ENCODE peak calls at places on chromosomes 5 and 9, in eight cellular contexts. One of them, this sample, is unnamed.

GRCh38 chr5:59099270-59099994 is 516.6 kb downstream of the RAB3C start:
- DNase-seq in bronchial epithelial cell: peak
- DNase-seq in sigmoid colon: no peak
- DNase-seq in brain microvascular endothelial cell: peak
- DNase-seq in psoas muscle: no peak
- DNase-seq in WERI-Rb-1: no peak
- DNase-seq in DND-41: no peak
- DNase-seq in GM12865: peak
- DNase-seq in this sample: no peak

GRCh38 chr5:476102-476813 is 33.3 kb downstream of the EXOC3 start:
- DNase-seq in bronchial epithelial cell: peak
- DNase-seq in sigmoid colon: peak
- DNase-seq in brain microvascular endothelial cell: no peak
- DNase-seq in psoas muscle: peak
- DNase-seq in WERI-Rb-1: no peak
- DNase-seq in DND-41: no peak
- DNase-seq in GM12865: no peak
- DNase-seq in this sample: no peak

GRCh38 chr5:166957763-166958162 is 1333.7 kb upstream of the WWC1 start:
- DNase-seq in bronchial epithelial cell: no peak
- DNase-seq in sigmoid colon: no peak
- DNase-seq in brain microvascular endothelial cell: no peak
- DNase-seq in psoas muscle: no peak
- DNase-seq in WERI-Rb-1: no peak
- DNase-seq in DND-41: no peak
- DNase-seq in GM12865: no peak
- DNase-seq in this sample: no peak

GRCh38 chr5:180670586-180671359 is 21.4 kb upstream of the FLT4 start:
- DNase-seq in bronchial epithelial cell: peak
- DNase-seq in sigmoid colon: no peak
- DNase-seq in brain microvascular endothelial cell: peak
- DNase-seq in psoas muscle: no peak
- DNase-seq in WERI-Rb-1: peak
- DNase-seq in DND-41: peak
- DNase-seq in GM12865: peak
- DNase-seq in this sample: peak

GRCh38 chr9:123678038-123678877 is 251.7 kb downstream of the DENND1A start:
- DNase-seq in bronchial epithelial cell: peak
- DNase-seq in sigmoid colon: no peak
- DNase-seq in brain microvascular endothelial cell: no peak
- DNase-seq in psoas muscle: no peak
- DNase-seq in WERI-Rb-1: peak
- DNase-seq in DND-41: no peak
- DNase-seq in GM12865: no peak
- DNase-seq in this sample: no peak

GRCh38 chr5:137365126-137365865 is 133.8 kb downstream of the SPOCK1 start:
- DNase-seq in bronchial epithelial cell: no peak
- DNase-seq in sigmoid colon: no peak
- DNase-seq in brain microvascular endothelial cell: no peak
- DNase-seq in psoas muscle: no peak
- DNase-seq in WERI-Rb-1: no peak
- DNase-seq in DND-41: no peak
- DNase-seq in GM12865: no peak
- DNase-seq in this sample: no peak

GRCh38 chr5:66010476-66010875 is 84.1 kb downstream of the ERBIN start:
- DNase-seq in bronchial epithelial cell: peak
- DNase-seq in sigmoid colon: no peak
- DNase-seq in brain microvascular endothelial cell: no peak
- DNase-seq in psoas muscle: no peak
- DNase-seq in WERI-Rb-1: no peak
- DNase-seq in DND-41: no peak
- DNase-seq in GM12865: peak
- DNase-seq in this sample: no peak

GRCh38 chr5:39970117-39970798 is 545.5 kb upstream of the DAB2 start:
- DNase-seq in bronchial epithelial cell: no peak
- DNase-seq in sigmoid colon: no peak
- DNase-seq in brain microvascular endothelial cell: no peak
- DNase-seq in psoas muscle: no peak
- DNase-seq in WERI-Rb-1: no peak
- DNase-seq in DND-41: no peak
- DNase-seq in GM12865: no peak
- DNase-seq in this sample: no peak

GRCh38 chr9:6024035-6024554 is 8.7 kb upstream of the RANBP6 start:
- DNase-seq in bronchial epithelial cell: peak
- DNase-seq in sigmoid colon: no peak
- DNase-seq in brain microvascular endothelial cell: no peak
- DNase-seq in psoas muscle: no peak
- DNase-seq in WERI-Rb-1: peak
- DNase-seq in DND-41: peak
- DNase-seq in GM12865: peak
- DNase-seq in this sample: no peak

GRCh38 chr9:73889023-73889422 is 608.1 kb upstream of the RORB start:
- DNase-seq in bronchial epithelial cell: no peak
- DNase-seq in sigmoid colon: no peak
- DNase-seq in brain microvascular endothelial cell: no peak
- DNase-seq in psoas muscle: no peak
- DNase-seq in WERI-Rb-1: no peak
- DNase-seq in DND-41: no peak
- DNase-seq in GM12865: no peak
- DNase-seq in this sample: no peak

GRCh38 chr5:39399135-39400036 is 25.4 kb downstream of the DAB2 start:
- DNase-seq in bronchial epithelial cell: peak
- DNase-seq in sigmoid colon: peak
- DNase-seq in brain microvascular endothelial cell: peak
- DNase-seq in psoas muscle: no peak
- DNase-seq in WERI-Rb-1: no peak
- DNase-seq in DND-41: no peak
- DNase-seq in GM12865: no peak
- DNase-seq in this sample: no peak

GRCh38 chr9:95462419-95463121 is 54.2 kb downstream of the PTCH1 start:
- DNase-seq in bronchial epithelial cell: peak
- DNase-seq in sigmoid colon: peak
- DNase-seq in brain microvascular endothelial cell: peak
- DNase-seq in psoas muscle: peak
- DNase-seq in WERI-Rb-1: peak
- DNase-seq in DND-41: peak
- DNase-seq in GM12865: peak
- DNase-seq in this sample: peak

GRCh38 chr5:160188151-160188967 is 40.9 kb upstream of the FABP6 start:
- DNase-seq in bronchial epithelial cell: peak
- DNase-seq in sigmoid colon: peak
- DNase-seq in brain microvascular endothelial cell: peak
- DNase-seq in psoas muscle: peak
- DNase-seq in WERI-Rb-1: peak
- DNase-seq in DND-41: no peak
- DNase-seq in GM12865: no peak
- DNase-seq in this sample: no peak

GRCh38 chr5:53643445-53643844 is 83.0 kb downstream of the NDUFS4 start:
- DNase-seq in bronchial epithelial cell: peak
- DNase-seq in sigmoid colon: no peak
- DNase-seq in brain microvascular endothelial cell: no peak
- DNase-seq in psoas muscle: no peak
- DNase-seq in WERI-Rb-1: no peak
- DNase-seq in DND-41: no peak
- DNase-seq in GM12865: no peak
- DNase-seq in this sample: no peak

GRCh38 chr5:172505840-172506638 is 51.7 kb upstream of the SH3PXD2B start:
- DNase-seq in bronchial epithelial cell: no peak
- DNase-seq in sigmoid colon: peak
- DNase-seq in brain microvascular endothelial cell: no peak
- DNase-seq in psoas muscle: no peak
- DNase-seq in WERI-Rb-1: peak
- DNase-seq in DND-41: no peak
- DNase-seq in GM12865: no peak
- DNase-seq in this sample: no peak

GRCh38 chr9:136209232-136209631 is 4.3 kb upstream of the LHX3 start:
- DNase-seq in bronchial epithelial cell: no peak
- DNase-seq in sigmoid colon: no peak
- DNase-seq in brain microvascular endothelial cell: no peak
- DNase-seq in psoas muscle: no peak
- DNase-seq in WERI-Rb-1: no peak
- DNase-seq in DND-41: no peak
- DNase-seq in GM12865: no peak
- DNase-seq in this sample: no peak

GRCh38 chr9:134126373-134126772 is 9.5 kb upstream of the WDR5 start:
- DNase-seq in bronchial epithelial cell: no peak
- DNase-seq in sigmoid colon: no peak
- DNase-seq in brain microvascular endothelial cell: no peak
- DNase-seq in psoas muscle: no peak
- DNase-seq in WERI-Rb-1: no peak
- DNase-seq in DND-41: no peak
- DNase-seq in GM12865: no peak
- DNase-seq in this sample: no peak

GRCh38 chr9:114385412-114386181 is 2.2 kb downstream of the AKNA start:
- DNase-seq in bronchial epithelial cell: peak
- DNase-seq in sigmoid colon: peak
- DNase-seq in brain microvascular endothelial cell: peak
- DNase-seq in psoas muscle: peak
- DNase-seq in WERI-Rb-1: no peak
- DNase-seq in DND-41: peak
- DNase-seq in GM12865: peak
- DNase-seq in this sample: peak
- H3K4me3 ChIP-seq in bronchial epithelial cell: no peak
- H3K4me3 ChIP-seq in sigmoid colon: peak
- H3K4me3 ChIP-seq in brain microvascular endothelial cell: peak
- H3K4me3 ChIP-seq in psoas muscle: peak
- H3K4me3 ChIP-seq in WERI-Rb-1: no peak
- H3K4me3 ChIP-seq in DND-41: peak
- H3K4me3 ChIP-seq in GM12865: peak
- H3K4me3 ChIP-seq in this sample: peak

GRCh38 chr5:82363524-82363923 is 85.4 kb upstream of the RPS23 start:
- DNase-seq in bronchial epithelial cell: no peak
- DNase-seq in sigmoid colon: no peak
- DNase-seq in brain microvascular endothelial cell: no peak
- DNase-seq in psoas muscle: no peak
- DNase-seq in WERI-Rb-1: no peak
- DNase-seq in DND-41: no peak
- DNase-seq in GM12865: no peak
- DNase-seq in this sample: no peak
- TF ChIP-seq CTCF in bronchial epithelial cell: no peak
- TF ChIP-seq CTCF in sigmoid colon: no peak
- TF ChIP-seq CTCF in brain microvascular endothelial cell: no peak
- TF ChIP-seq CTCF in psoas muscle: no peak
- TF ChIP-seq CTCF in WERI-Rb-1: no peak
- TF ChIP-seq CTCF in DND-41: no peak
- TF ChIP-seq CTCF in GM12865: no peak
- TF ChIP-seq CTCF in this sample: no peak

GRCh38 chr5:43150748-43151147 is 30.0 kb downstream of the ZNF131 start:
- DNase-seq in bronchial epithelial cell: no peak
- DNase-seq in sigmoid colon: no peak
- DNase-seq in brain microvascular endothelial cell: no peak
- DNase-seq in psoas muscle: no peak
- DNase-seq in WERI-Rb-1: peak
- DNase-seq in DND-41: no peak
- DNase-seq in GM12865: no peak
- DNase-seq in this sample: no peak
- H3K4me3 ChIP-seq in bronchial epithelial cell: no peak
- H3K4me3 ChIP-seq in sigmoid colon: no peak
- H3K4me3 ChIP-seq in brain microvascular endothelial cell: no peak
- H3K4me3 ChIP-seq in psoas muscle: no peak
- H3K4me3 ChIP-seq in WERI-Rb-1: no peak
- H3K4me3 ChIP-seq in DND-41: no peak
- H3K4me3 ChIP-seq in GM12865: no peak
- H3K4me3 ChIP-seq in this sample: no peak

DNA sequence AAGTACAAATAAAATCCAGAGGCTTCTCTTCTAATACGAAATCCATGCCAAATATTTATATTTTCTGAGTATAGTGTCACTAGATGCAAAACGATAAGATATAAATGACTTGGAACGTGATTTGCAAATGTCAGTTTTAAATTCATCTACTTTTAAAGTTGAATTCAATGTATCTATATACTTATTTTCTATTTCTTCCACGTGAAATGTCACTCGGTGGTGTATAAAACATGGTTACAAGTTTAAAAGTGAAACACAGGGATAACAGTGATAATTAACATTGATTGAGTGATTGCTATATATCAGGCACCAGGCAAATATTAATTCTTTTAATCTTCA is 54.8 kb downstream of the HINT1 start:
- DNase-seq in bronchial epithelial cell: no peak
- DNase-seq in sigmoid colon: no peak
- DNase-seq in brain microvascular endothelial cell: no peak
- DNase-seq in psoas muscle: no peak
- DNase-seq in WERI-Rb-1: no peak
- DNase-seq in DND-41: no peak
- DNase-seq in GM12865: no peak
- DNase-seq in this sample: no peak
- TF ChIP-seq CTCF in bronchial epithelial cell: no peak
- TF ChIP-seq CTCF in sigmoid colon: no peak
- TF ChIP-seq CTCF in brain microvascular endothelial cell: no peak
- TF ChIP-seq CTCF in psoas muscle: no peak
- TF ChIP-seq CTCF in WERI-Rb-1: no peak
- TF ChIP-seq CTCF in DND-41: no peak
- TF ChIP-seq CTCF in GM12865: no peak
- TF ChIP-seq CTCF in this sample: no peak

GRCh38 chr5:43000198-43000840 is 39.8 kb downstream of the ANXA2R start:
- DNase-seq in bronchial epithelial cell: no peak
- DNase-seq in sigmoid colon: no peak
- DNase-seq in brain microvascular endothelial cell: no peak
- DNase-seq in psoas muscle: no peak
- DNase-seq in WERI-Rb-1: no peak
- DNase-seq in DND-41: no peak
- DNase-seq in GM12865: no peak
- DNase-seq in this sample: no peak
- H3K4me3 ChIP-seq in bronchial epithelial cell: peak
- H3K4me3 ChIP-seq in sigmoid colon: no peak
- H3K4me3 ChIP-seq in brain microvascular endothelial cell: peak
- H3K4me3 ChIP-seq in psoas muscle: peak
- H3K4me3 ChIP-seq in WERI-Rb-1: no peak
- H3K4me3 ChIP-seq in DND-41: no peak
- H3K4me3 ChIP-seq in GM12865: no peak
- H3K4me3 ChIP-seq in this sample: no peak

GRCh38 chr9:38030658-38031057 is 38.4 kb downstream of the SHB start:
- DNase-seq in bronchial epithelial cell: no peak
- DNase-seq in sigmoid colon: no peak
- DNase-seq in brain microvascular endothelial cell: no peak
- DNase-seq in psoas muscle: no peak
- DNase-seq in WERI-Rb-1: no peak
- DNase-seq in DND-41: no peak
- DNase-seq in GM12865: no peak
- DNase-seq in this sample: no peak
- TF ChIP-seq CTCF in bronchial epithelial cell: no peak
- TF ChIP-seq CTCF in sigmoid colon: no peak
- TF ChIP-seq CTCF in brain microvascular endothelial cell: peak
- TF ChIP-seq CTCF in psoas muscle: no peak
- TF ChIP-seq CTCF in WERI-Rb-1: peak
- TF ChIP-seq CTCF in DND-41: no peak
- TF ChIP-seq CTCF in GM12865: peak
- TF ChIP-seq CTCF in this sample: peak

GRCh38 chr9:114370985-114371335 is 16.8 kb downstream of the AKNA start:
- DNase-seq in bronchial epithelial cell: no peak
- DNase-seq in sigmoid colon: peak
- DNase-seq in brain microvascular endothelial cell: no peak
- DNase-seq in psoas muscle: no peak
- DNase-seq in WERI-Rb-1: peak
- DNase-seq in DND-41: no peak
- DNase-seq in GM12865: no peak
- DNase-seq in this sample: no peak
- H3K4me3 ChIP-seq in bronchial epithelial cell: no peak
- H3K4me3 ChIP-seq in sigmoid colon: no peak
- H3K4me3 ChIP-seq in brain microvascular endothelial cell: no peak
- H3K4me3 ChIP-seq in psoas muscle: no peak
- H3K4me3 ChIP-seq in WERI-Rb-1: peak
- H3K4me3 ChIP-seq in DND-41: no peak
- H3K4me3 ChIP-seq in GM12865: no peak
- H3K4me3 ChIP-seq in this sample: no peak